ENCODE peak calls at places on chromosomes 5 and 9, in ten cellular contexts. Z is pancreas, D is NB4, A is cardiac fibroblast, W is Peyer's patch, G is astrocyte of the spinal cord, R is IMR-90, H is mucosa of descending colon, X is fibroblast of mammary gland, U is GM12865. Q is an unnamed sample.

GRCh38 chr9:120902824-120903608 is 23.6 kb downstream of the TRAF1 start:
- DNase-seq in D (no peak), X (no peak), H (no peak), R (no peak), Z (no peak), W (no peak), G (no peak), U (peak; percentile 26), A (no peak), Q (no peak)

GRCh38 chr9:92669527-92669889 is 423 bp downstream of the IPPK start:
- DNase-seq in W (peak; percentile 62), R (no peak), U (no peak), G (no peak), X (no peak), Z (peak; percentile 70), D (peak; percentile 50), H (peak; percentile 40), A (no peak), Q (no peak)

GRCh38 chr9:131276107-131276888 is at the start of gene FAM78A:
- DNase-seq in W (peak; percentile 58), D (peak; percentile 75), H (peak; percentile 49), X (no peak), G (no peak), Z (no peak), A (no peak), U (peak; percentile 72), R (no peak), Q (peak; percentile 16)

GRCh38 chr5:157743163-157744054 is at the start of gene LSM11:
- DNase-seq in D (peak; percentile 86), A (peak; percentile 85), X (peak; percentile 72), Z (peak; percentile 98), R (peak; percentile 72), G (peak; percentile 82), W (peak; percentile 97), U (peak; percentile 92), H (peak; percentile 95), Q (peak; percentile 70)

GRCh38 chr5:144794922-144795321 is 624.2 kb downstream of the KCTD16 start:
- DNase-seq in X (no peak), W (no peak), Z (no peak), H (no peak), R (peak; percentile 0), D (no peak), A (no peak), U (no peak), G (peak; percentile 45), Q (peak; percentile 3)

GRCh38 chr5:74889523-74890105 is 23.4 kb upstream of the FAM169A start:
- DNase-seq in A (no peak), H (no peak), Z (no peak), G (no peak), X (no peak), D (no peak), W (no peak), R (no peak), U (peak; percentile 63), Q (no peak)

GRCh38 chr5:58117491-58117890 is 342.4 kb downstream of the PLK2 start:
- DNase-seq in D (no peak), U (no peak), W (no peak), X (no peak), A (no peak), H (no peak), G (no peak), Z (no peak), R (no peak), Q (no peak)

GRCh38 chr5:10257870-10258269 is 7.8 kb downstream of the CCT5 start:
- DNase-seq in H (no peak), Z (no peak), R (no peak), G (no peak), D (no peak), A (no peak), W (no peak), U (no peak), X (no peak), Q (no peak)

GRCh38 chr9:92983984-92984589 is 36.8 kb downstream of the FGD3 start:
- DNase-seq in Z (no peak), H (no peak), W (no peak), X (peak; percentile 33), A (no peak), R (peak; percentile 3), G (peak; percentile 27), D (peak; percentile 51), U (peak; percentile 33), Q (no peak)

GRCh38 chr9:4886698-4887097 is 94.0 kb downstream of the RCL1 start:
- DNase-seq in W (no peak), R (no peak), X (no peak), A (no peak), Z (no peak), G (no peak), H (no peak), U (peak; percentile 69), D (no peak), Q (peak; percentile 5)

GRCh38 chr5:68661237-68661636 is 432.6 kb upstream of the SLC30A5 start:
- DNase-seq in R (peak; percentile 22), X (peak; percentile 58), D (peak; percentile 34), A (peak; percentile 36), G (no peak), U (peak; percentile 57), Z (no peak), W (no peak), H (peak; percentile 58), Q (peak; percentile 26)

GRCh38 chr5:132662925-132663770 is 5.2 kb downstream of the IL13 start:
- DNase-seq in U (peak; percentile 95), H (no peak), W (no peak), Z (no peak), D (peak; percentile 76), A (no peak), G (no peak), X (no peak), R (peak; percentile 21), Q (peak; percentile 12)

GRCh38 chr9:111481885-111482636 is 2.1 kb downstream of the ECPAS start:
- DNase-seq in U (no peak), D (peak; percentile 46), W (no peak), A (peak; percentile 48), R (peak; percentile 63), X (peak; percentile 78), G (peak; percentile 32), Z (no peak), H (no peak), Q (peak; percentile 32)
- H3K4me3 ChIP-seq in U (peak overlapping the region; percentile 60), D (peak overlapping the region; percentile 80), W (peak overlapping the region; percentile 90), A (peak overlapping the region; percentile 87), R (peak overlapping the region; percentile 75), X (peak overlapping the region; percentile 87), G (peak overlapping the region; percentile 92), Z (peak overlapping the region; percentile 63), H (peak overlapping the region; percentile 72), Q (peak overlapping the region; percentile 95)

GRCh38 chr5:143078971-143079370 is 308.8 kb downstream of the ARHGAP26 start:
- DNase-seq in R (no peak), D (peak; percentile 34), X (no peak), W (no peak), H (no peak), G (no peak), Z (no peak), A (no peak), U (no peak), Q (no peak)
- TF ChIP-seq CTCF in R (no peak), D (no peak), X (no peak), W (no peak), H (no peak), G (no peak), Z (no peak), A (no peak), U (no peak), Q (no peak)

DNA sequence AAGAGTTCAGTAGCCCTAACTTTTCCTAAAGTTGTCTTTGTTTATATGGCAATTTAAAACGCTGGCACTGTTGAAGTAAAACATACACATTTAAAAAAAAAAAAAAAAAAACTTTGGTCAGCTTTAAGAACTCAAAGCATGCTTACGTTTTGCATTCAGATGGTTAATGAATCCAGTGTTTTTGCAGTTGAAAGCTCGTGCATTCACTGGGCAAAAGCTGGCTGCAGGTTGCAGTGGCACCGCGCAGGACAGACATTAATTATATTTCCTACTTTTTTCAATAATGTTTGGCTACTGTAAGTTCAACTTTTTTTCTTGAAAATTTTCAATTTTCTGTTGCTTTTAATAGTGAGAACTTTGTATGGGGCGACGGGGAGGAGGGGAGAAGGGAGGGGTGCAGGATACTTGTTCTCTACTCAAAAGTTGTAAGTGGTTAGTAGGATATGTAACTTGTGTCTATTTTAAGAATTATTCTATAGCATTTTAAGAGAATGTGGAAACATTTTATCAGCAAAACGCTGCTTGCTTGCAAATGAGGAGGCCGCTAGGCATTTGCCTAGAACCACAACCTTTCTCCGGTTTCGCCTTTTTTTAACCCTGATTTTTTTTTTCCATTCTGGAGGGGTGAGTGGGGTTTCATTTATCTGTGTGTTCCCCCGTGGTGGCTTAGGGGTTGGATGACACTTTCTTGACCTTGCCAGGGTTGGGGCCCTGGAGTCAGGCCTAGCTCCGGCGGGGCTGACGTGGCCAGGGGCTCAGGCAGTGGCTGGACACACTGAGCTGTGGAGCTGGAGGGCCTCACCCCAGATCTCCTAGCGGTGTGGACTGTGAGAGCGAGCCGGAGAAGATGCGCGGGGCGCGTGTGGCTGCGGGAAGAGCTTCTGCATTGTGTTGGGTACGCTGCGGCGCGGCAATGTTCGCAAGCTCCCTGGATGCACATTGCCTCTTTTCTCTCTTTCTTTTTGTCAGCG is 4.2 kb downstream of the NR2F1 start:
- DNase-seq in D (no peak), G (peak; percentile 66), U (no peak), H (no peak), R (peak; percentile 60), X (peak; percentile 51), W (no peak), Z (no peak), A (no peak), Q (no peak)
- H3K4me3 ChIP-seq in D (no peak overlapping the region), G (peak overlapping the region; percentile 76), U (no peak overlapping the region), H (no peak overlapping the region), R (peak overlapping the region; percentile 99), X (peak overlapping the region; percentile 90), W (no peak overlapping the region), Z (no peak overlapping the region), A (peak overlapping the region; percentile 86), Q (no peak overlapping the region)

GRCh38 chr9:135533674-135534073 is 12.3 kb upstream of the OBP2A start:
- DNase-seq in U (no peak), G (no peak), R (no peak), W (no peak), D (no peak), Z (no peak), H (no peak), X (no peak), A (no peak), Q (no peak)

GRCh38 chr9:135533093-135533492 is 11.9 kb downstream of the LCN1 start:
- DNase-seq in D (peak; percentile 18), W (no peak), G (no peak), A (no peak), H (no peak), U (no peak), R (no peak), X (no peak), Z (no peak), Q (no peak)

GRCh38 chr9:135531096-135531495 is 9.9 kb downstream of the LCN1 start:
- DNase-seq in A (no peak), X (no peak), H (no peak), Z (no peak), U (no peak), W (no peak), R (no peak), G (no peak), D (no peak), Q (no peak)

GRCh38 chr9:135526730-135527571 is 5.7 kb downstream of the LCN1 start:
- DNase-seq in D (peak; percentile 22), X (no peak), H (no peak), Z (peak; percentile 49), G (no peak), W (peak; percentile 45), U (no peak), A (no peak), R (no peak), Q (no peak)

DNA sequence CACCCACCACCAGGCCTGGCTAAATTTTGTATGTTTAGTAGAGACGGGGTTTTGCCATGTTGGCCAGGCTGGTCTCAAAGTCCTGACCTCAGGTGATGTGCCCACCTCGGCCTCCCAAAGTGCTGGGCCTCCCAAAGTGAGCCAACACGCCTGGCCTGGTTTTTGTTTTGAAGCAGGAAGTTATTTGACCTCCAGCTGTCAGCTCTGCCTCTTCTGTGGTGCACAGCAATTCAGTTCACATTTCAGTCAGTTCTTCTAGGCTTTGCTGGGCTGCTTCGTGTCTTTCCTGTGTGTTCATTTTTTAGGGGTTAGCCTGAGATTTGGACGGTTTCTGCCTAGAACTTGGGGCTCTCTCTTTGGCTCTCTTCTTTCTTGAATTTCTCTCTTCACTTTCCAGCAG is 8.9 kb downstream of the LCN1 start:
- DNase-seq in R (no peak), U (no peak), Z (no peak), H (no peak), A (no peak), D (no peak), X (no peak), G (no peak), W (no peak), Q (no peak)
- TF ChIP-seq CTCF in R (no peak), U (no peak), Z (no peak), H (no peak), A (no peak), D (no peak), X (no peak), G (no peak), W (no peak), Q (no peak)